ENCODE peak calls at places on chromosome 1, in eight cellular contexts. E is stimulated activated CD4-positive, alpha-beta T cell treated with anti-CD3 and anti-CD28 coated beads, Interleukin-2, amount 100 ng/mL, for 4 hours; U is GM20000; B is LoVo; M is H54; Q is body of pancreas; K is endothelial cell; F is amniotic stem cell. R is an unnamed sample.

GRCh38 chr1:85427358-85427757 is 37.6 kb downstream of the DDAH1 start:
- DNase-seq in E (no peak), Q (no peak), F (no peak), B (no peak), M (no peak), K (no peak), U (no peak), R (no peak)

GRCh38 chr1:33365560-33365997 is 44.7 kb upstream of the A3GALT2 start:
- DNase-seq in K (no peak), B (no peak), F (no peak), Q (no peak), M (no peak), E (no peak), U (no peak), R (no peak)

GRCh38 chr1:206550446-206550845 is 43.1 kb downstream of the RASSF5 start:
- DNase-seq in K (no peak), B (no peak), M (no peak), Q (no peak), E (no peak), U (no peak), F (no peak), R (no peak)

GRCh38 chr1:39359028-39359570 is 132.3 kb upstream of the BMP8A start:
- DNase-seq in E (no peak), Q (peak), B (no peak), U (no peak), F (no peak), K (no peak), M (no peak), R (no peak)

GRCh38 chr1:201419737-201420607 is 1.6 kb downstream of the TNNI1 start:
- DNase-seq in U (no peak), M (no peak), Q (no peak), F (no peak), E (no peak), B (no peak), K (no peak), R (no peak)

GRCh38 chr1:29291756-29292155 is 55.4 kb downstream of the PTPRU start:
- DNase-seq in U (no peak), E (no peak), M (no peak), Q (no peak), F (no peak), K (no peak), B (no peak), R (no peak)

GRCh38 chr1:115790356-115790755 is 21.8 kb upstream of the CASQ2 start:
- DNase-seq in Q (no peak), E (no peak), B (no peak), K (no peak), U (no peak), M (no peak), F (no peak), R (no peak)

GRCh38 chr1:168057921-168058320 is 78.8 kb downstream of the GPR161 start:
- DNase-seq in F (no peak), Q (no peak), U (no peak), B (no peak), K (no peak), M (no peak), E (no peak), R (no peak)

GRCh38 chr1:228197555-228198147 is 10.2 kb upstream of the OBSCN start:
- DNase-seq in K (no peak), F (no peak), E (no peak), Q (no peak), B (no peak), M (no peak), U (no peak), R (no peak)

GRCh38 chr1:4048076-4048475 is 148.0 kb upstream of the C1orf174 start:
- DNase-seq in B (no peak), Q (no peak), U (no peak), K (no peak), M (no peak), F (no peak), E (no peak), R (no peak)

GRCh38 chr1:153685578-153686340 is 7.3 kb downstream of the NPR1 start:
- DNase-seq in E (no peak), F (no peak), M (no peak), K (no peak), Q (no peak), U (no peak), B (no peak), R (no peak)

GRCh38 chr1:109625601-109626560 is 6.2 kb downstream of the AMPD2 start:
- DNase-seq in Q (no peak), F (no peak), B (no peak), U (no peak), K (no peak), E (no peak), M (no peak), R (no peak)

GRCh38 chr1:37294096-37294495 is 180.3 kb upstream of the ZC3H12A start:
- DNase-seq in U (no peak), Q (no peak), B (no peak), E (no peak), F (no peak), M (no peak), K (no peak), R (no peak)

GRCh38 chr1:42173155-42173933 is 8.8 kb upstream of the GUCA2A start:
- DNase-seq in K (peak), Q (peak), M (peak), B (peak), U (peak), F (no peak), E (peak), R (peak)

GRCh38 chr1:42176902-42177519 is 12.5 kb upstream of the GUCA2A start:
- DNase-seq in M (peak), Q (peak), B (peak), U (peak), K (no peak), E (no peak), F (no peak), R (no peak)

GRCh38 chr1:51058863-51059262 is 43.2 kb upstream of the C1orf185 start:
- DNase-seq in K (no peak), B (no peak), U (peak), Q (no peak), F (no peak), E (no peak), M (no peak), R (no peak)

GRCh38 chr1:59163268-59164092 is 133.4 kb upstream of the FGGY start:
- DNase-seq in K (no peak), M (no peak), U (no peak), E (no peak), F (no peak), Q (no peak), B (no peak), R (no peak)

GRCh38 chr1:57321776-57322175 is 102.1 kb downstream of the DAB1 start:
- DNase-seq in M (no peak), Q (no peak), E (no peak), B (no peak), F (no peak), K (no peak), U (no peak), R (no peak)

GRCh38 chr1:121519042-121519755 is 334.4 kb downstream of the SRGAP2C start:
- DNase-seq in B (no peak), Q (peak), K (peak), U (no peak), E (peak), M (no peak), F (no peak), R (peak)